ENCODE peak calls at places on chromosomes 4 and X, in five cellular contexts. N is HL-60; T is fibroblast of mammary gland; Z is keratinocyte; O is CD4-positive, alpha-beta memory T cell. I is an unnamed sample.

GRCh38 chrX:34909151-34909550 is 33.4 kb upstream of the FAM47B start:
- DNase-seq in Z (no peak), N (no peak), O (no peak), T (peak; percentile 33), I (no peak)

GRCh38 chr4:1985287-1985686 is 23.5 kb downstream of the NELFA start:
- DNase-seq in Z (no peak), N (no peak), O (no peak), T (no peak), I (no peak)

GRCh38 chrX:105829006-105829405 is 6.7 kb downstream of the NRK start:
- DNase-seq in O (no peak), N (no peak), Z (no peak), T (no peak), I (no peak)

GRCh38 chr4:124132161-124132560 is 580.4 kb downstream of the ANKRD50 start:
- DNase-seq in N (no peak), T (peak; percentile 42), O (no peak), Z (no peak), I (no peak)

GRCh38 chrX:42967681-42968080 is 189.7 kb upstream of the PPP1R2C start:
- DNase-seq in N (no peak), T (no peak), Z (no peak), O (no peak), I (no peak)

GRCh38 chrX:153882557-153882956 is 3.4 kb downstream of the L1CAM start:
- DNase-seq in T (no peak), N (no peak), O (no peak), Z (no peak), I (no peak)

GRCh38 chr4:125317526-125317880 is 2.7 kb downstream of the FAT4 start:
- DNase-seq in Z (no peak), T (peak; percentile 68), N (no peak), O (no peak), I (no peak)

GRCh38 chr4:40719008-40719623 is 30.6 kb upstream of the NSUN7 start:
- DNase-seq in T (peak; percentile 69), Z (no peak), N (no peak), O (no peak), I (peak; percentile 49)

GRCh38 chr4:7460591-7460990 is 25.9 kb upstream of the PSAPL1 start:
- DNase-seq in T (peak; percentile 26), O (no peak), N (no peak), Z (no peak), I (no peak)

GRCh38 chr4:178937130-178937529 is 1494.9 kb upstream of the AGA start:
- DNase-seq in N (no peak), O (no peak), Z (no peak), T (no peak), I (no peak)

GRCh38 chr4:184348311-184349233 is 125.8 kb downstream of the IRF2 start:
- DNase-seq in T (no peak), Z (no peak), N (no peak), O (no peak), I (no peak)

GRCh38 chrX:34863906-34864305 is 78.7 kb upstream of the FAM47B start:
- DNase-seq in O (no peak), Z (no peak), T (no peak), N (no peak), I (no peak)

GRCh38 chr4:7775396-7775795 is 164.3 kb downstream of the AFAP1 start:
- DNase-seq in N (no peak), T (no peak), Z (no peak), O (no peak), I (no peak)

GRCh38 chr4:157854819-157855218 is 318.0 kb downstream of the GASK1B start:
- DNase-seq in O (no peak), Z (no peak), N (no peak), T (no peak), I (no peak)

GRCh38 chr4:6467600-6467999 is 4.8 kb downstream of the PPP2R2C start:
- DNase-seq in Z (no peak), O (no peak), N (no peak), T (no peak), I (no peak)

GRCh38 chr4:42630908-42631307 is 26.0 kb downstream of the ATP8A1 start:
- DNase-seq in T (no peak), Z (no peak), N (no peak), O (no peak), I (no peak)

GRCh38 chr4:133178960-133179359 is 29.9 kb downstream of the PCDH10 start:
- DNase-seq in N (no peak), T (no peak), O (no peak), Z (no peak), I (no peak)

GRCh38 chrX:97790850-97791249 is 907.1 kb downstream of the RPA4 start:
- DNase-seq in N (no peak), T (no peak), O (no peak), Z (no peak), I (peak; percentile 74)

GRCh38 chr4:101853691-101854090 is 63.2 kb downstream of the BANK1 start:
- DNase-seq in N (no peak), O (no peak), Z (no peak), T (no peak), I (no peak)

GRCh38 chrX:25427873-25428555 is 412.2 kb upstream of the ARX start:
- DNase-seq in N (no peak), O (no peak), Z (no peak), T (no peak), I (no peak)

GRCh38 chr4:26173619-26174018 is 147.2 kb upstream of the RBPJ start:
- DNase-seq in Z (no peak), O (no peak), N (no peak), T (no peak), I (no peak)
- H3K4me3 ChIP-seq in Z (no peak overlapping the region), O (no peak overlapping the region), N (no peak overlapping the region), T (no peak overlapping the region), I (no peak overlapping the region)

GRCh38 chrX:110006161-110006560 is 3.2 kb downstream of the TMEM164 start:
- DNase-seq in T (no peak), N (no peak), O (no peak), Z (no peak), I (no peak)
- H3K4me3 ChIP-seq in T (no peak overlapping the region), N (no peak overlapping the region), O (no peak overlapping the region), Z (no peak overlapping the region), I (no peak overlapping the region)

DNA sequence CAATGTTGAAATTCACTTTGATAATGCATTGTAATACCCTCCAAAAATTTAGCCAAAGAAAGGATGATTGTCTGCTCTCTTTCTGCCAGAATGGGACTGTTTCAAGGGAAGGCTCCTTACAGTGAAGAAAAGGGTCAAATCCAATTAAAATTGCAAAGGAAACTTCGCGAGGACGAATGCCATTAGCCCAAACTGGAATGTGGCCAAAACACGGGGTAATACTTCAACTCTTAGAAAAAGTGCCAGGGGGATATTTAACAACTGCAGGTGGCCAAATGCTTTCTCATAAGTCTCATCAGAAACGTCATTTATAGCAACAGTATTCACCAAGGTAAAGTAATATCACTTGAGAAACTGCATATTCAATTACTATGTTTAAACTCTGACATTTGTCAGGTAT is 29.0 kb downstream of the NKX3-2 start:
- DNase-seq in N (no peak), O (no peak), T (no peak), Z (no peak), I (no peak)
- H3K4me3 ChIP-seq in N (no peak overlapping the region), O (no peak overlapping the region), T (no peak overlapping the region), Z (no peak overlapping the region), I (no peak overlapping the region)

DNA sequence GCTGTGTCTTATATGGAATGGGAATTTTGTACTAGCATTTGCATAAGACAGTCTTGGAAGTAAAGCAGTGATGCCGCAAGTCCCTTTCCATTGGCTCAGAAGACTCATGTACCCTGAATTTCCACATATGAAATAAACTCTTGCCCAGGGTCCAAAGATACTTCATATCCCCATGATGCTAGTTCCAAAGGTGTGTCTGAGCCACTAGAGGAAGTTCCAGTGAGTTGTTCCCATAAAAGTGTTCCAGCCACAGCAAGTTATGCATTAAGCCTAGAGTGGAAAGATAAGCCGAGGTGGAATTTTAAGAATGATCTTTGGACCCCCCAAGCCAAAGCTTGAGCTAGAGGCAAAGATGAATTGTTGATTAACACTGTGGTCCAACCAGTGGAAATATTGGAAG is 9.3 kb upstream of the CEP135 start:
- DNase-seq in N (no peak), Z (no peak), O (no peak), T (no peak), I (no peak)
- H3K4me3 ChIP-seq in N (no peak overlapping the region), Z (no peak overlapping the region), O (no peak overlapping the region), T (no peak overlapping the region), I (no peak overlapping the region)

DNA sequence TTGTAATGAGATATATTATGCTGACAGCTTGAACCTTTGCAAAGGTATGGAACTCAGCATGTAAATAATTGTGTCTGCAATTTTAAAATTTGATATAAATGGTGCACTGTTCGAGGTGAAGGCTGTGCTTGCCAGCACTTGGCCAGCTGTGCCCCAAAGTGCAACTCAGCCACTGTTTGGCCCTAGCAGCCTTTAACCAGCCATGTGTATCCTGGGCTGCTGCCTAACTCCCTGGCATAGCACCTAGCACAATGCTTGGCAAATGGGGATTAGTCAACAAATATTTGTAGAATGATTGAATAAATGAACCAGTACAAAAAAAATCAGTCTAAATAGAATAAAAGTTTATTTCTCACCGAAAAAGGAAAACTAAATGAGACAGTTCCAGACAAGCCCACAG is 83.8 kb upstream of the ZIC3 start:
- DNase-seq in Z (no peak), T (no peak), N (no peak), O (no peak), I (no peak)
- H3K4me3 ChIP-seq in Z (no peak overlapping the region), T (no peak overlapping the region), N (no peak overlapping the region), O (no peak overlapping the region), I (no peak overlapping the region)

GRCh38 chr4:173478136-173478860 is 51.7 kb downstream of the HAND2 start:
- DNase-seq in T (peak; percentile 70), N (no peak), Z (no peak), O (no peak), I (no peak)
- H3K4me3 ChIP-seq in T (no peak overlapping the region), N (no peak overlapping the region), Z (no peak overlapping the region), O (no peak overlapping the region), I (no peak overlapping the region)

GRCh38 chrX:114583646-114584433 is at the start of gene HTR2C:
- DNase-seq in Z (no peak), N (no peak), T (no peak), O (no peak), I (no peak)

GRCh38 chrX:114580336-114580735 is 3.5 kb upstream of the HTR2C start:
- DNase-seq in Z (no peak), O (no peak), N (no peak), T (no peak), I (no peak)

GRCh38 chrX:114582698-114583395 is 1.0 kb upstream of the HTR2C start:
- DNase-seq in N (no peak), O (no peak), T (no peak), Z (no peak), I (no peak)

GRCh38 chrX:114582264-114582632 is 1.6 kb upstream of the HTR2C start:
- DNase-seq in T (no peak), O (no peak), N (no peak), Z (no peak), I (no peak)

DNA sequence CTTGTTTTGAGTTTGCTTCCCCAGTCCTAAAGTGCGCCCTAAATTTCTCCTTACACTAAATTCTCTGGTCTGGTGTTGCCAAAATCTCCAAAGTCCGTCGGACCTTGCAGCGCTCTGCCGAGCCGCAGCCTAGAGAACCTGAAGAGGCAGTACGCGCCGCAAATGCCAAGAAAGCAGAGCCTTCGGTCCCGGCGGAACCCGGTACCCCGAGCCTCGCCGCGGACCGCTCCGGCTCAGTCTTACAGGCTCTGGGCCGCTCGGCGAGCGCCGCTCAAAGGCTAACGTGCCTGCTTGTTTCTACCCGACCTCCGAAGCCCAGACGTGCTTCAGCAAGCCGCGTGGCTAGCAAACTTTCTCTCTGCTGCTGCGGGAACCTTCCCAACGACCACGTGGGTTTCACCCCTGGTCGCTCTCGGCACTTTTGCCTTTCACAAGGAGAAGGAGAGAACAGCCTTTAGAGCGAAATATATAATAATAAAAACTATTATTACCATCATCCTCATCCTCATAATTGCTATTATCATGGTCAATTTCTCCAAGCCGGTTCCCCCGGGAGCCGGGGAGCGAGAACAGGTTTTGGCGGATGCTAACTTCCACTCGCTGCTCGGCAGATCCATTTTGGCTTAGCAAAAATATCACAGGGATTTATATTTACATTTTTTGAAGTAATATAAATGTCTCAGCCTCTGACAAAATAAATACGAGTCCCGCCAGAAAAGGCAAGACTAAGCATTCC is 2.2 kb upstream of the HTR2C start:
- DNase-seq in O (no peak), T (no peak), N (no peak), Z (no peak), I (no peak)
- H3K4me3 ChIP-seq in O (no peak overlapping the region), T (no peak overlapping the region), N (peak overlapping the region; percentile 6), Z (no peak overlapping the region), I (no peak overlapping the region)

I was measured in Jurkat, Clone E6-1.